ENCODE peak calls at places on chromosomes 1 and 21, in four cellular contexts. One of them, this sample, is unnamed.

GRCh38 chr1:17739050-17739449 is 16.1 kb upstream of the ACTL8 start:
- DNase-seq in ACHN: no peak
- DNase-seq in WTC11: no peak
- DNase-seq in HEK293T: no peak
- DNase-seq in this sample: no peak

GRCh38 chr1:86429830-86430229 is 5.9 kb downstream of the CLCA2 start:
- DNase-seq in HEK293T: no peak
- DNase-seq in ACHN: no peak
- DNase-seq in WTC11: no peak
- DNase-seq in this sample: no peak

GRCh38 chr21:45478115-45478801 is 64.0 kb downstream of the SLC19A1 start:
- DNase-seq in WTC11: peak
- DNase-seq in ACHN: peak
- DNase-seq in HEK293T: peak
- DNase-seq in this sample: peak

GRCh38 chr1:116834605-116835004 is 75.1 kb upstream of the PTGFRN start:
- DNase-seq in WTC11: no peak
- DNase-seq in ACHN: no peak
- DNase-seq in HEK293T: no peak
- DNase-seq in this sample: no peak

GRCh38 chr21:43574741-43575465 is 84.4 kb downstream of the HSF2BP start:
- DNase-seq in WTC11: no peak
- DNase-seq in ACHN: no peak
- DNase-seq in HEK293T: no peak
- DNase-seq in this sample: no peak

GRCh38 chr1:24905979-24906720 is 23.9 kb downstream of the RUNX3 start:
- DNase-seq in HEK293T: no peak
- DNase-seq in WTC11: no peak
- DNase-seq in ACHN: no peak
- DNase-seq in this sample: no peak

GRCh38 chr1:164728719-164729118 is 169.7 kb downstream of the PBX1 start:
- DNase-seq in WTC11: no peak
- DNase-seq in HEK293T: peak
- DNase-seq in ACHN: no peak
- DNase-seq in this sample: no peak

GRCh38 chr1:66931548-66932124 is 6.8 kb downstream of the MIER1 start:
- DNase-seq in HEK293T: no peak
- DNase-seq in WTC11: no peak
- DNase-seq in ACHN: peak
- DNase-seq in this sample: no peak

GRCh38 chr21:26800455-26801454 is 44.5 kb downstream of the ADAMTS1 start:
- DNase-seq in WTC11: no peak
- DNase-seq in HEK293T: no peak
- DNase-seq in ACHN: no peak
- DNase-seq in this sample: no peak

GRCh38 chr1:245332513-245332912 is 177.7 kb downstream of the KIF26B start:
- DNase-seq in HEK293T: no peak
- DNase-seq in ACHN: no peak
- DNase-seq in WTC11: no peak
- DNase-seq in this sample: no peak

GRCh38 chr1:210978316-210978993 is 155.5 kb downstream of the KCNH1 start:
- DNase-seq in ACHN: peak
- DNase-seq in WTC11: no peak
- DNase-seq in HEK293T: no peak
- DNase-seq in this sample: no peak

GRCh38 chr1:212903664-212904063 is 45.6 kb downstream of the FLVCR1 start:
- DNase-seq in WTC11: no peak
- DNase-seq in HEK293T: no peak
- DNase-seq in ACHN: no peak
- DNase-seq in this sample: no peak

GRCh38 chr1:224182866-224183590 is at the start of gene DEGS1:
- DNase-seq in ACHN: peak
- DNase-seq in HEK293T: peak
- DNase-seq in WTC11: peak
- DNase-seq in this sample: peak

GRCh38 chr21:42835611-42836401 is 43.5 kb downstream of the WDR4 start:
- DNase-seq in WTC11: no peak
- DNase-seq in HEK293T: no peak
- DNase-seq in ACHN: no peak
- DNase-seq in this sample: no peak

GRCh38 chr1:187018291-187018690 is 189.5 kb downstream of the PLA2G4A start:
- DNase-seq in HEK293T: no peak
- DNase-seq in ACHN: no peak
- DNase-seq in WTC11: no peak
- DNase-seq in this sample: no peak

GRCh38 chr1:228178737-228179720 is 13.4 kb downstream of the IBA57 start:
- DNase-seq in HEK293T: no peak
- DNase-seq in WTC11: no peak
- DNase-seq in ACHN: no peak
- DNase-seq in this sample: no peak

GRCh38 chr1:39652105-39652504 is 12.7 kb upstream of the HEYL start:
- DNase-seq in WTC11: no peak
- DNase-seq in HEK293T: no peak
- DNase-seq in ACHN: no peak
- DNase-seq in this sample: no peak

GRCh38 chr1:34926156-34926555 is 3.3 kb downstream of the DLGAP3 start:
- DNase-seq in HEK293T: no peak
- DNase-seq in WTC11: no peak
- DNase-seq in ACHN: no peak
- DNase-seq in this sample: no peak

GRCh38 chr1:180507826-180508724 is 5.7 kb upstream of the ACBD6 start:
- DNase-seq in WTC11: no peak
- DNase-seq in HEK293T: no peak
- DNase-seq in ACHN: no peak
- DNase-seq in this sample: no peak

GRCh38 chr1:171663036-171663853 is 10.8 kb upstream of the MYOC start:
- DNase-seq in ACHN: no peak
- DNase-seq in WTC11: no peak
- DNase-seq in HEK293T: no peak
- DNase-seq in this sample: no peak

GRCh38 chr1:210143465-210144062 is 89.0 kb upstream of the SERTAD4 start:
- DNase-seq in ACHN: peak
- DNase-seq in HEK293T: peak
- DNase-seq in WTC11: peak
- DNase-seq in this sample: peak

GRCh38 chr21:31497939-31498338 is 153.9 kb upstream of the TIAM1 start:
- DNase-seq in WTC11: no peak
- DNase-seq in ACHN: no peak
- DNase-seq in HEK293T: no peak
- DNase-seq in this sample: no peak

GRCh38 chr1:17819129-17819802 is 64.1 kb downstream of the ACTL8 start:
- DNase-seq in ACHN: peak
- DNase-seq in HEK293T: no peak
- DNase-seq in WTC11: no peak
- DNase-seq in this sample: no peak

GRCh38 chr1:31669786-31670582 is 25.3 kb upstream of the PEF1 start:
- DNase-seq in ACHN: peak
- DNase-seq in HEK293T: no peak
- DNase-seq in WTC11: no peak
- DNase-seq in this sample: no peak

GRCh38 chr1:210125143-210125542 is 107.5 kb upstream of the SERTAD4 start:
- DNase-seq in WTC11: no peak
- DNase-seq in HEK293T: no peak
- DNase-seq in ACHN: no peak
- DNase-seq in this sample: no peak

GRCh38 chr1:226100436-226101347 is 38.2 kb downstream of the H3-3A start:
- DNase-seq in ACHN: peak
- DNase-seq in WTC11: peak
- DNase-seq in HEK293T: peak
- DNase-seq in this sample: no peak

GRCh38 chr1:92168657-92169056 is 49.1 kb upstream of the C1orf146 start:
- DNase-seq in ACHN: no peak
- DNase-seq in WTC11: no peak
- DNase-seq in HEK293T: peak
- DNase-seq in this sample: peak

GRCh38 chr1:192914696-192915095 is 105.9 kb downstream of the RGS2 start:
- DNase-seq in ACHN: peak
- DNase-seq in HEK293T: no peak
- DNase-seq in WTC11: no peak
- DNase-seq in this sample: no peak

GRCh38 chr1:184048841-184049240 is 2.7 kb upstream of the TSEN15 start:
- DNase-seq in WTC11: no peak
- DNase-seq in HEK293T: no peak
- DNase-seq in ACHN: no peak
- DNase-seq in this sample: no peak

GRCh38 chr21:25934771-25935224 is 200.0 kb downstream of the GABPA start:
- DNase-seq in HEK293T: no peak
- DNase-seq in WTC11: no peak
- DNase-seq in ACHN: peak
- DNase-seq in this sample: no peak

This sample was measured in neuronal stem cell.